ENCODE peak calls at places on chromosome 5, in nine cellular contexts. H is kidney tubule cell; L is HuH-7.5; O is NCI-H774; R is central memory CD8-positive, alpha-beta T cell; D is NCI-H1930; Y is activated CD8-positive, alpha-beta memory T cell treated with anti-CD3 and anti-CD28 coated beads for 1 hour; S is ecto neural progenitor cell; V is NB4. G is an unnamed sample.
A peak's percentile ranks its signal among the peaks of the same experiment; 100 is the strongest.

GRCh38 chr5:98750693-98751092 is 22.8 kb upstream of the RGMB start:
- DNase-seq in H (peak; percentile 42), Y (no peak), V (peak; percentile 37), L (no peak), R (no peak), D (no peak), O (no peak), S (no peak), G (peak; percentile 17)

GRCh38 chr5:167816354-167816753 is 475.1 kb upstream of the WWC1 start:
- DNase-seq in S (no peak), R (no peak), D (no peak), Y (no peak), V (peak; percentile 16), H (no peak), O (no peak), L (no peak), G (no peak)

GRCh38 chr5:65126192-65126591 is 355.5 kb downstream of the ADAMTS6 start:
- DNase-seq in Y (no peak), V (no peak), S (no peak), O (no peak), D (no peak), R (no peak), H (no peak), L (no peak), G (no peak)

GRCh38 chr5:131640043-131640856 is 5.2 kb upstream of the RAPGEF6 start:
- DNase-seq in V (no peak), O (no peak), L (no peak), R (no peak), Y (peak; percentile 11), D (no peak), H (peak; percentile 66), S (no peak), G (peak; percentile 66)

GRCh38 chr5:55102345-55102744 is at the start of gene GZMA:
- DNase-seq in R (peak; percentile 26), V (no peak), L (no peak), Y (no peak), D (no peak), O (no peak), H (no peak), S (no peak), G (no peak)

GRCh38 chr5:132446621-132447020 is 44.0 kb downstream of the IRF1 start:
- DNase-seq in O (no peak), H (no peak), Y (no peak), V (no peak), R (no peak), L (no peak), D (no peak), S (no peak), G (no peak)

GRCh38 chr5:55151923-55152842 is 7.8 kb upstream of the GPX8 start:
- DNase-seq in V (no peak), O (peak; percentile 23), Y (no peak), D (no peak), L (no peak), R (no peak), H (peak; percentile 7), S (no peak), G (peak; percentile 92)

GRCh38 chr5:6686916-6687409 is 26.3 kb upstream of the TENT4A start:
- DNase-seq in S (peak; percentile 77), Y (no peak), V (peak; percentile 42), D (no peak), L (no peak), R (no peak), H (peak; percentile 61), O (no peak), G (peak; percentile 31)

GRCh38 chr5:66744040-66744439 is 147.8 kb downstream of the MAST4 start:
- DNase-seq in S (no peak), O (no peak), Y (no peak), H (peak; percentile 23), R (no peak), L (no peak), V (peak; percentile 2), D (no peak), G (peak; percentile 2)

GRCh38 chr5:169667896-169668674 is 31.0 kb downstream of the DOCK2 start:
- DNase-seq in D (no peak), S (no peak), L (no peak), R (no peak), V (no peak), Y (no peak), O (no peak), H (no peak), G (no peak)

GRCh38 chr5:100232730-100233129 is 302.4 kb upstream of the FAM174A start:
- DNase-seq in R (no peak), O (peak; percentile 20), H (no peak), V (no peak), Y (no peak), S (no peak), D (no peak), L (no peak), G (no peak)

GRCh38 chr5:119393746-119394145 is 37.9 kb downstream of the TNFAIP8 start:
- DNase-seq in L (no peak), R (no peak), S (no peak), H (peak; percentile 48), Y (no peak), O (no peak), D (no peak), V (no peak), G (peak; percentile 64)

GRCh38 chr5:142689081-142689480 is 3.2 kb upstream of the FGF1 start:
- DNase-seq in Y (no peak), D (no peak), L (no peak), V (no peak), R (no peak), S (no peak), O (no peak), H (no peak), G (no peak)

GRCh38 chr5:90191352-90192045 is 218.1 kb downstream of the CETN3 start:
- DNase-seq in R (no peak), H (no peak), V (no peak), O (no peak), L (no peak), Y (no peak), S (no peak), D (no peak), G (no peak)

GRCh38 chr5:178112545-178112944 is 787 bp upstream of the N4BP3 start:
- DNase-seq in O (no peak), R (no peak), H (no peak), S (no peak), L (no peak), Y (no peak), D (no peak), V (no peak), G (no peak)

GRCh38 chr5:153756540-153756939 is 266.1 kb downstream of the GRIA1 start:
- DNase-seq in O (no peak), H (no peak), R (no peak), D (no peak), V (no peak), S (no peak), Y (no peak), L (no peak), G (peak; percentile 14)

GRCh38 chr5:175652741-175653663 is 4.9 kb upstream of the HRH2 start:
- DNase-seq in V (peak; percentile 59), D (no peak), L (no peak), H (no peak), R (peak; percentile 45), O (no peak), Y (peak; percentile 41), S (no peak), G (no peak)

GRCh38 chr5:19235101-19235584 is 752.9 kb downstream of the CDH18 start:
- DNase-seq in R (no peak), L (no peak), V (no peak), O (no peak), H (peak; percentile 33), Y (no peak), S (no peak), D (no peak), G (peak; percentile 53)

GRCh38 chr5:100623719-100624118 is 88.5 kb downstream of the FAM174A start:
- DNase-seq in V (peak; percentile 66), L (no peak), H (peak; percentile 54), O (no peak), Y (no peak), R (no peak), D (no peak), S (no peak), G (peak; percentile 24)

GRCh38 chr5:171537463-171537862 is 118.0 kb downstream of the FGF18 start:
- DNase-seq in H (peak; percentile 74), Y (no peak), R (no peak), S (peak; percentile 18), O (no peak), L (no peak), D (no peak), V (no peak), G (no peak)

GRCh38 chr5:172748341-172748843 is 22.6 kb downstream of the DUSP1 start:
- DNase-seq in R (no peak), H (no peak), S (peak; percentile 65), V (no peak), O (no peak), L (no peak), D (no peak), Y (no peak), G (no peak)

GRCh38 chr5:159560073-159560472 is 229.8 kb upstream of the IL12B start:
- DNase-seq in R (no peak), H (no peak), O (no peak), L (no peak), S (no peak), D (no peak), V (no peak), Y (no peak), G (no peak)

GRCh38 chr5:143376911-143377838 is 26.3 kb downstream of the NR3C1 start:
- DNase-seq in D (no peak), V (peak; percentile 22), R (no peak), O (no peak), H (peak; percentile 85), L (no peak), S (no peak), Y (no peak), G (peak; percentile 77)

GRCh38 chr5:149195337-149195887 is 54.1 kb downstream of the ABLIM3 start:
- DNase-seq in Y (no peak), O (no peak), V (no peak), D (no peak), H (no peak), R (no peak), L (no peak), S (no peak), G (no peak)

GRCh38 chr5:151383011-151383410 is 35.7 kb upstream of the SLC36A2 start:
- DNase-seq in V (no peak), Y (no peak), D (no peak), H (peak; percentile 29), S (no peak), L (no peak), R (no peak), O (no peak), G (peak; percentile 18)

GRCh38 chr5:88883566-88884434 is 816 bp upstream of the MEF2C start:
- DNase-seq in O (peak; percentile 54), V (peak; percentile 10), R (no peak), S (peak; percentile 69), D (no peak), H (peak; percentile 57), Y (no peak), L (peak; percentile 25), G (peak; percentile 47)

GRCh38 chr5:128574041-128574440 is 36.0 kb upstream of the FBN2 start:
- DNase-seq in O (no peak), R (no peak), V (no peak), H (peak; percentile 49), L (no peak), S (no peak), D (no peak), Y (no peak), G (peak; percentile 43)

GRCh38 chr5:32265902-32266301 is 46.8 kb downstream of the MTMR12 start:
- DNase-seq in L (no peak), V (no peak), Y (no peak), O (no peak), S (no peak), H (no peak), R (no peak), D (no peak), G (no peak)

GRCh38 chr5:132501961-132502931 is 11.7 kb upstream of the IRF1 start:
- DNase-seq in V (no peak), S (peak; percentile 28), H (no peak), O (no peak), Y (no peak), L (no peak), R (no peak), D (no peak), G (no peak)

GRCh38 chr5:76404694-76405306 is 1.7 kb downstream of the IQGAP2 start:
- DNase-seq in S (no peak), H (no peak), L (no peak), O (no peak), V (peak; percentile 87), R (no peak), Y (no peak), D (no peak), G (no peak)

GRCh38 chr5:65102826-65103673 is 334.3 kb downstream of the CWC27 start:
- DNase-seq in H (peak; percentile 80), V (peak; percentile 43), L (peak; percentile 46), O (peak; percentile 65), D (peak; percentile 10), R (peak; percentile 42), S (peak; percentile 69), Y (peak; percentile 27), G (no peak)